ENCODE peak calls at places on chromosome 1, in five cellular contexts. E is T-cell, A is kidney tubule cell, R is colonic mucosa, L is left colon. B is an unnamed sample.
A peak's percentile ranks its signal among the peaks of the same experiment; 100 is the strongest.

GRCh38 chr1:67540733-67541125 is 110.5 kb upstream of the SERBP1 start:
- DNase-seq in E (no peak), A (peak; percentile 53), R (no peak), L (no peak), B (no peak)

GRCh38 chr1:21344750-21345443 is 54.6 kb upstream of the ECE1 start:
- DNase-seq in E (no peak), A (no peak), R (no peak), L (peak; percentile 45), B (no peak)

GRCh38 chr1:53890522-53890941 is 935 bp upstream of the YIPF1 start:
- DNase-seq in E (no peak), A (no peak), R (no peak), L (no peak), B (no peak)

GRCh38 chr1:4087530-4088420 is 187.7 kb upstream of the C1orf174 start:
- DNase-seq in E (no peak), A (no peak), R (no peak), L (no peak), B (no peak)

GRCh38 chr1:3858231-3858981 is 1.1 kb downstream of the DFFB start:
- DNase-seq in E (peak; percentile 30), A (peak; percentile 57), R (no peak), L (peak; percentile 36), B (no peak)

GRCh38 chr1:218887141-218887925 is 286.3 kb upstream of the LYPLAL1 start:
- DNase-seq in E (no peak), A (peak; percentile 55), R (no peak), L (no peak), B (no peak)

GRCh38 chr1:2014726-2015382 is 4.3 kb upstream of the GABRD start:
- DNase-seq in E (no peak), A (peak; percentile 67), R (no peak), L (no peak), B (no peak)

GRCh38 chr1:94608142-94608851 is 66.7 kb upstream of the F3 start:
- DNase-seq in E (no peak), A (peak; percentile 96), R (peak; percentile 71), L (peak; percentile 65), B (no peak)

GRCh38 chr1:22704440-22705067 is 6.1 kb upstream of the EPHB2 start:
- DNase-seq in E (peak; percentile 67), A (peak; percentile 88), R (peak; percentile 94), L (peak; percentile 88), B (peak; percentile 72)

GRCh38 chr1:36322786-36323635 is 434 bp downstream of the EVA1B start:
- DNase-seq in E (peak; percentile 36), A (peak; percentile 36), R (peak; percentile 45), L (no peak), B (peak; percentile 53)

GRCh38 chr1:183989078-183989577 is 48.4 kb downstream of the COLGALT2 start:
- DNase-seq in E (no peak), A (peak; percentile 97), R (no peak), L (no peak), B (peak; percentile 50)

GRCh38 chr1:19336543-19336942 is 24.4 kb downstream of the SLC66A1 start:
- DNase-seq in E (no peak), A (peak; percentile 88), R (no peak), L (no peak), B (no peak)